ENCODE peak calls at places on chromosomes 16 and 17, in four cellular contexts. X is uterus, S is esophagus squamous epithelium, U is GM12891. Z is an unnamed sample.

GRCh38 chr16:13793788-13794461 is 126.0 kb upstream of the ERCC4 start:
- DNase-seq in X (no peak), U (no peak), S (no peak), Z (no peak)

GRCh38 chr17:45405250-45406086 is 27.2 kb downstream of the ARHGAP27 start:
- DNase-seq in X (no peak), U (no peak), S (no peak), Z (no peak)

GRCh38 chr16:878071-878784 is 77.7 kb upstream of the GNG13 start:
- DNase-seq in U (no peak), X (no peak), S (no peak), Z (no peak)

GRCh38 chr16:81035975-81036750 is 521 bp downstream of the ATMIN start:
- DNase-seq in S (no peak), X (no peak), U (peak; percentile 52), Z (peak; percentile 39)

GRCh38 chr17:9389116-9389515 is 186.5 kb downstream of the STX8 start:
- DNase-seq in U (peak; percentile 34), S (no peak), X (no peak), Z (peak; percentile 11)

GRCh38 chr17:10756146-10756545 is 26.3 kb upstream of the TMEM220 start:
- DNase-seq in U (no peak), X (no peak), S (no peak), Z (no peak)

GRCh38 chr17:34245496-34245895 is 9.6 kb upstream of the CCL2 start:
- DNase-seq in U (no peak), S (no peak), X (no peak), Z (no peak)

GRCh38 chr17:51435171-51435552 is 174.8 kb downstream of the UTP18 start:
- DNase-seq in U (no peak), S (no peak), X (no peak), Z (no peak)

GRCh38 chr17:54916721-54917120 is 16.1 kb downstream of the TOM1L1 start:
- DNase-seq in X (no peak), U (no peak), S (no peak), Z (no peak)

GRCh38 chr17:16313159-16314090 is 39.8 kb downstream of the CENPV start:
- DNase-seq in U (no peak), X (no peak), S (no peak), Z (no peak)

GRCh38 chr17:33896309-33896708 is 358.8 kb upstream of the CCL2 start:
- DNase-seq in X (no peak), U (no peak), S (no peak), Z (no peak)

GRCh38 chr17:27513849-27514248 is 57.6 kb downstream of the KSR1 start:
- DNase-seq in X (no peak), U (no peak), S (no peak), Z (no peak)

DNA sequence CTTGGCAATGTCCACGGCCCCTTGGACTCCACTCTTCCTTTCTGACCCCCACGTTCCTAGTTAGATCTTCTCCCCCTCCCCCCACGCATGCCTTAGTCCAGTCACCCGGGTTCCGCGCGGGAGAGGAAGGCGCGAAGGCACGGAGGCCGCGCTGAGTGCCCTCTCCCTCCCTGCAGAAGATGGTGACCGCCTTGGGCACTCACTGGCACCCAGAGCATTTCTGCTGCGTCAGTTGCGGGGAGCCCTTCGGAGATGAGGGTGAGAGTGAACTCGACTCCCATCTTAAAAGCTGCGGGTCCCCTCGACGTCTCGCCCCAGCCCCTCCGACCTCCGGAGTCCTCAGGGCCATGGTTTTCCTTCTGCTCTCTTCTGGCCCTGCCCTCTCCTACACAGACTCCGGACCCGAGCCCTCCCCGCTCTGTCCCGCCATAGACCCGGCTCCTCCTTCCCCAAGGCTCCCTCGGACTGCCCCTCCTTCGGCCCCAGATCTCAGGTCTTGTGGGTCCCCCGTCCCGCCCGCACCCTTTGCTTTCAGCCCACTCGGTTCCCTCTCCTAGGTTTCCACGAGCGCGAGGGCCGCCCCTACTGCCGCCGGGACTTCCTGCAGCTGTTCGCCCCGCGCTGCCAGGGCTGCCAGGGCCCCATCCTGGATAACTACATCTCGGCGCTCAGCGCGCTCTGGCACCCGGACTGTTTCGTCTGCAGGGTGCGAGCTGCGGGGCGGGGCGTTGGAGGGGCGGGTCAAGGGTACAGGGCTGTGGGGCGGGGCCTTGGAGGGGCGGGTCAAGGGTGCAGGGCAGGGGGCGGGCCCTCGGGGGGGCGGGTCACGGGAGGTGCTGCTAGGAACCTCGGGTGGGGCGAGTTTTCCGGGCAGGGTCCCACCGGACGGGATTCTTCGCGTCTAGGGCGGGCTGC is 4.6 kb downstream of the TGFB1I1 start:
- DNase-seq in U (peak; percentile 87), S (peak; percentile 44), X (no peak), Z (no peak)
- TF ChIP-seq POLR2A in U (no peak), S (no peak), X (no peak), Z (no peak)

GRCh38 chr16:70251651-70252354 is at the start of gene EXOSC6:
- DNase-seq in X (peak; percentile 90), U (peak; percentile 93), S (peak; percentile 58), Z (peak; percentile 96)
- TF ChIP-seq POLR2A in X (peak; percentile 67), U (peak; percentile 92), S (no peak), Z (peak; percentile 78)

GRCh38 chr17:78602246-78602645 is 25.1 kb upstream of the DNAH17 start:
- DNase-seq in S (no peak), U (no peak), X (no peak), Z (no peak)
- TF ChIP-seq POLR2A in S (no peak), U (no peak), X (no peak), Z (no peak)

DNA sequence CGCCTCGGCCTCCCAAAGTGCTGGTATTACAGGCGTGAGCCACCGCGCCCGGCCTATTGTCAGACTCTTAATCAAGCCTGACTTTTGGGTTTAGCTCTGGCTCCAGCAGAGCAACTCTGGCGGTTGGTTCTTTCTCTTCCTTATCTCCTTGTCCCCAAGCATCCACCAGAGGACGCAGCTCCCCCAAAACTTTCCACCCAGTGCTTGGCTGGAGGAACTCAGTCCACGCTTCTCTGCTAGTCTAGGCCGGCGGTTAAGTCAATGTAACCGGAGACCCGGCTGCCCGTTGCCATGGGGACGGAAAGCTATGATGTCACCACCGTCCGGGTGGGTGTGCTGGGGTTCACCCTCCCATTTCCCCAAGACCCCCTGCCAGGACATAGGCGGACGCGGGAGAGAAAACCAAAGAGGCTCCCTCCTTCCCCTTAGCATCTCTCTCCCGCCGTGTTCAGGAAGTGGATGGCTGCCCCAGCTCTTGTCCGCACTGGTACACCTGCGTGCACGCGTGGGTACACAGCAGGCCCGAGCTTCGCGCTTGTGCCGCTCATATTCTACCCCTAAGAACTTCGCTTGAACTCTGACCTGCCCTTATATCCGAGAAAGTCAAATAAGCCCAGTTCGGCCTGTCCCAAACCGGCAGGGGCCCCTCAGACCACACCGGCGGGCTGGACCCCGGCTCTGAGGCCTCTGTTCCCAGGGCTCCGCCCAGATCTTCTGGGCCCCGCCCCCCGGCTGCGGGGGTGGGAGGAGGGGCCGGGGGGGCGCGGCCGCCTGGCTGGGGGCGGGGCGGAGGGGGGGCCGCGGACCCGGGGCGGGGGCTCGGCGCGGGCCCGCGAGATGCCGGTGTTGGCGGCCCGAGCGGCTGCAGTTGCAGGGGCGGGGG is at the start of gene RND2:
- DNase-seq in X (peak; percentile 94), S (peak; percentile 44), U (peak; percentile 91), Z (peak; percentile 100)
- TF ChIP-seq POLR2A in X (peak; percentile 67), S (no peak), U (no peak), Z (no peak)

Z was measured in H54.